ENCODE peak calls at places on chromosomes 13 and 19, in nine cellular contexts. W, H, N, C, O, B, L, E and T are unnamed samples.

GRCh38 chr19:1746401-1747284 is 6.7 kb upstream of the ONECUT3 start:
- DNase-seq in W (no peak), H (no peak), N (no peak), C (no peak), O (peak; percentile 35), B (no peak), L (peak; percentile 21), E (no peak), T (no peak)

GRCh38 chr19:41606215-41606837 is 20.5 kb downstream of the CEACAM4 start:
- DNase-seq in W (no peak), H (peak; percentile 49), N (no peak), C (peak; percentile 1), O (no peak), B (no peak), L (no peak), E (no peak), T (no peak)

GRCh38 chr19:49165865-49166301 is 8.3 kb downstream of the TRPM4 start:
- DNase-seq in W (no peak), H (no peak), N (no peak), C (no peak), O (no peak), B (no peak), L (no peak), E (no peak), T (no peak)

GRCh38 chr19:5627395-5627904 is 4.6 kb downstream of the SAFB start:
- DNase-seq in W (no peak), H (peak; percentile 88), N (peak; percentile 80), C (no peak), O (no peak), B (peak; percentile 40), L (no peak), E (no peak), T (peak; percentile 5)

GRCh38 chr13:47397739-47398138 is 500.9 kb upstream of the HTR2A start:
- DNase-seq in W (no peak), H (no peak), N (no peak), C (no peak), O (no peak), B (no peak), L (no peak), E (no peak), T (no peak)

GRCh38 chr19:58218899-58219298 is 9.8 kb upstream of the ZNF544 start:
- DNase-seq in W (no peak), H (no peak), N (peak; percentile 31), C (no peak), O (no peak), B (no peak), L (no peak), E (no peak), T (no peak)

GRCh38 chr13:109100705-109101104 is 471.3 kb downstream of the MYO16 start:
- DNase-seq in W (no peak), H (no peak), N (no peak), C (no peak), O (no peak), B (no peak), L (no peak), E (no peak), T (no peak)

GRCh38 chr19:16325671-16326400 is 1.2 kb downstream of the KLF2 start:
- DNase-seq in W (peak; percentile 53), H (peak; percentile 91), N (no peak), C (no peak), O (no peak), B (peak; percentile 55), L (no peak), E (no peak), T (no peak)

GRCh38 chr19:35355851-35356460 is 2.3 kb upstream of the FFAR3 start:
- DNase-seq in W (no peak), H (peak; percentile 59), N (peak; percentile 22), C (no peak), O (no peak), B (no peak), L (no peak), E (no peak), T (no peak)

GRCh38 chr13:19172647-19173030 is 9.0 kb downstream of the TUBA3C start:
- DNase-seq in W (no peak), H (no peak), N (no peak), C (no peak), O (no peak), B (no peak), L (no peak), E (no peak), T (no peak)

GRCh38 chr19:40584007-40584406 is 7.3 kb downstream of the SHKBP1 start:
- DNase-seq in W (no peak), H (no peak), N (no peak), C (no peak), O (no peak), B (no peak), L (no peak), E (no peak), T (no peak)
- TF ChIP-seq CTCF in W (no peak), H (no peak), N (peak; percentile 57), C (no peak), O (no peak), B (no peak), L (no peak), E (no peak), T (peak; percentile 37)

GRCh38 chr19:46134527-46134926 is 10.0 kb upstream of the IGFL3 start:
- DNase-seq in W (no peak), H (no peak), N (no peak), C (no peak), O (no peak), B (no peak), L (no peak), E (no peak), T (no peak)
- H3K4me3 ChIP-seq in W (no peak overlapping the region), H (no peak overlapping the region), N (no peak overlapping the region), C (no peak overlapping the region), O (no peak overlapping the region), B (no peak overlapping the region), L (no peak overlapping the region), E (no peak overlapping the region), T (no peak overlapping the region)

GRCh38 chr13:86741762-86742285 is 929.3 kb upstream of the SLITRK5 start:
- DNase-seq in W (no peak), H (no peak), N (no peak), C (no peak), O (no peak), B (no peak), L (no peak), E (no peak), T (no peak)
- TF ChIP-seq CTCF in W (no peak), H (no peak), N (no peak), C (no peak), O (no peak), B (no peak), L (no peak), E (no peak), T (peak; percentile 19)

GRCh38 chr19:19151418-19151817 is 13.1 kb upstream of the TMEM161A start:
- DNase-seq in W (no peak), H (no peak), N (no peak), C (no peak), O (no peak), B (no peak), L (no peak), E (no peak), T (no peak)
- H3K4me3 ChIP-seq in W (no peak overlapping the region), H (no peak overlapping the region), N (no peak overlapping the region), C (no peak overlapping the region), O (no peak overlapping the region), B (no peak overlapping the region), L (no peak overlapping the region), E (no peak overlapping the region), T (no peak overlapping the region)

DNA sequence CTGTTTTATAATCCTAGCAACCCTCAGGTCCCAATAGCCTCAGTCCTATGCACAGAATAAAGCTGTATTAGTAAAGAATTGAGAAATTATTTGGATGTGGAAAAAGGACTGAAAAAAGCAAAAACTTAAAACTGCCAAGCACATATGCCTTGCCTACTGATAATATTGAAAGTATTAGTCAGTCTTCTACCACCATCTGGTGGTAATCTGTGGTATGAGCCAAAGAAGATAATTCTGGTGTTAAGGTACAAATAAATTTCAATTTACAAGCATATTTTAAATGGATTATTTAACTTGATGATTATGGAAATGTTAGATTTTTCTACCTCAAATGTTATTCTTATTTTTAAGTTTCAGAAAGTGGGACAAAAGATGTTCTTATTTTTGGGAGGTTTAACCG is 460.3 kb upstream of the KLHL1 start:
- DNase-seq in W (no peak), H (no peak), N (peak; percentile 5), C (no peak), O (no peak), B (no peak), L (no peak), E (no peak), T (no peak)
- TF ChIP-seq CTCF in W (peak; percentile 34), H (no peak), N (peak; percentile 21), C (peak; percentile 41), O (peak; percentile 34), B (peak; percentile 67), L (no peak), E (peak; percentile 33), T (peak; percentile 53)

GRCh38 chr13:52969373-52969772 is 59.2 kb upstream of the OLFM4 start:
- DNase-seq in W (no peak), H (no peak), N (no peak), C (no peak), O (no peak), B (no peak), L (no peak), E (no peak), T (no peak)

GRCh38 chr13:52968074-52968700 is 60.4 kb upstream of the OLFM4 start:
- DNase-seq in W (peak; percentile 31), H (peak; percentile 90), N (peak; percentile 63), C (peak; percentile 75), O (peak; percentile 21), B (peak; percentile 64), L (peak; percentile 90), E (peak; percentile 10), T (peak; percentile 5)
- H3K4me3 ChIP-seq in W (no peak overlapping the region), H (no peak overlapping the region), N (no peak overlapping the region), C (no peak overlapping the region), O (no peak overlapping the region), B (no peak overlapping the region), L (no peak overlapping the region), E (no peak overlapping the region), T (no peak overlapping the region)

GRCh38 chr19:4449022-4449825 is 8.4 kb downstream of the UBXN6 start:
- DNase-seq in W (peak; percentile 67), H (peak; percentile 92), N (no peak), C (peak; percentile 76), O (no peak), B (peak; percentile 81), L (no peak), E (no peak), T (no peak)
- TF ChIP-seq CTCF in W (no peak), H (no peak), N (no peak), C (no peak), O (no peak), B (no peak), L (no peak), E (no peak), T (no peak)

GRCh38 chr19:11849264-11849615 is 714 bp downstream of the ZNF439 start:
- DNase-seq in W (no peak), H (no peak), N (no peak), C (no peak), O (no peak), B (no peak), L (no peak), E (no peak), T (no peak)
- H3K4me3 ChIP-seq in W (peak overlapping the region; percentile 54), H (peak overlapping the region; percentile 51), N (no peak overlapping the region), C (peak overlapping the region; percentile 71), O (peak overlapping the region; percentile 7), B (peak overlapping the region; percentile 73), L (no peak overlapping the region), E (peak overlapping the region; percentile 90), T (peak overlapping the region; percentile 47)